ENCODE peak calls at places on chromosomes 11 and 22, in four cellular contexts. I, F, B and W are unnamed samples.

GRCh38 chr11:111499483-111499882 is 12.7 kb downstream of the BTG4 start:
- DNase-seq in F (no peak), I (no peak), B (no peak), W (no peak)

GRCh38 chr22:33049125-33049729 is 9.0 kb downstream of the SYN3 start:
- DNase-seq in F (peak), I (peak), B (peak), W (peak)

GRCh38 chr11:108965602-108966001 is 300.7 kb downstream of the DDX10 start:
- DNase-seq in F (no peak), B (no peak), I (no peak), W (no peak)

GRCh38 chr11:15563054-15563453 is 448.3 kb downstream of the INSC start:
- DNase-seq in B (no peak), F (no peak), I (no peak), W (no peak)

GRCh38 chr11:24509114-24509513 is 12.3 kb downstream of the LUZP2 start:
- DNase-seq in F (no peak), B (no peak), I (no peak), W (no peak)

GRCh38 chr11:117199061-117199915 is at the start of gene TAGLN:
- DNase-seq in B (no peak), F (no peak), I (no peak), W (no peak)

GRCh38 chr11:34439521-34440258 is 956 bp downstream of the CAT start:
- DNase-seq in I (no peak), F (no peak), B (no peak), W (no peak)

GRCh38 chr11:111523343-111523742 is 8.8 kb downstream of the HOATZ start:
- DNase-seq in I (no peak), F (no peak), B (no peak), W (no peak)

GRCh38 chr22:29647954-29648737 is 44.7 kb downstream of the NF2 start:
- DNase-seq in F (no peak), I (no peak), B (no peak), W (no peak)

GRCh38 chr11:7592706-7593105 is 78.9 kb downstream of the PPFIBP2 start:
- DNase-seq in I (no peak), F (no peak), B (no peak), W (no peak)

GRCh38 chr11:79314906-79315689 is 125.7 kb downstream of the TENM4 start:
- DNase-seq in F (no peak), I (no peak), B (no peak), W (no peak)

GRCh38 chr11:62555464-62556092 is 9.0 kb upstream of the AHNAK start:
- DNase-seq in B (peak), I (no peak), F (peak), W (no peak)

GRCh38 chr11:6576471-6577373 is 26.7 kb downstream of the RRP8 start:
- DNase-seq in I (no peak), B (no peak), F (no peak), W (no peak)